ENCODE peak calls at places on chromosomes 2 and 18, in six cellular contexts. A is chondrocyte, Z is midbrain, R is amniotic epithelial cell, P is amniotic stem cell, I is breast epithelium. Y is an unnamed sample.
A peak's percentile ranks its signal among the peaks of the same experiment; 100 is the strongest.

GRCh38 chr18:475202-475624 is 25.3 kb downstream of the COLEC12 start:
- DNase-seq in A (no peak), Z (no peak), R (peak; percentile 52), P (no peak), I (no peak), Y (no peak)

GRCh38 chr2:164710252-164710633 is 89.0 kb upstream of the GRB14 start:
- DNase-seq in A (no peak), Z (no peak), R (peak; percentile 70), P (no peak), I (no peak), Y (peak; percentile 10)

GRCh38 chr2:143930891-143931290 is 589.0 kb downstream of the ZEB2 start:
- DNase-seq in A (no peak), Z (no peak), R (no peak), P (no peak), I (no peak), Y (no peak)

GRCh38 chr2:109402180-109402579 is 211.6 kb downstream of the SEPTIN10 start:
- DNase-seq in A (no peak), Z (no peak), R (no peak), P (no peak), I (no peak), Y (no peak)

GRCh38 chr2:14747447-14747846 is 114.9 kb downstream of the LRATD1 start:
- DNase-seq in A (no peak), Z (no peak), R (no peak), P (no peak), I (no peak), Y (no peak)

GRCh38 chr18:67432806-67433205 is 83.7 kb downstream of the DSEL start:
- DNase-seq in A (no peak), Z (no peak), R (no peak), P (no peak), I (no peak), Y (no peak)

GRCh38 chr18:50508228-50508627 is 51.7 kb upstream of the MAPK4 start:
- DNase-seq in A (no peak), Z (no peak), R (no peak), P (no peak), I (no peak), Y (no peak)

GRCh38 chr2:217325810-217326209 is 465.9 kb upstream of the TNP1 start:
- DNase-seq in A (no peak), Z (no peak), R (no peak), P (no peak), I (no peak), Y (no peak)

Y was measured in small intestine.